ENCODE peak calls at places on chromosomes 7 and 10, in five cellular contexts. E, D, L, Y and G are unnamed samples.

GRCh38 chr7:90758933-90759562 is 162.9 kb downstream of the CDK14 start:
- ATAC-seq in E (no peak), D (no peak), L (no peak), Y (peak; percentile 90), G (no peak)

GRCh38 chr10:63133787-63134557 is 844 bp downstream of the NRBF2 start:
- ATAC-seq in E (no peak), D (no peak), L (no peak), Y (no peak), G (no peak)

GRCh38 chr10:77264107-77264506 is 373.5 kb downstream of the KCNMA1 start:
- ATAC-seq in E (peak; percentile 95), D (no peak), L (peak; percentile 97), Y (no peak), G (no peak)

GRCh38 chr10:96281444-96282029 is 10.2 kb upstream of the BLNK start:
- ATAC-seq in E (no peak), D (no peak), L (no peak), Y (no peak), G (no peak)

GRCh38 chr10:71666607-71667373 is 52.8 kb downstream of the C10orf105 start:
- ATAC-seq in E (peak; percentile 85), D (no peak), L (peak; percentile 45), Y (no peak), G (no peak)

GRCh38 chr10:124074471-124075109 is 18.8 kb downstream of the CHST15 start:
- ATAC-seq in E (peak; percentile 60), D (peak; percentile 48), L (no peak), Y (no peak), G (no peak)

GRCh38 chr7:105006367-105007139 is 7.5 kb upstream of the KMT2E start:
- ATAC-seq in E (no peak), D (no peak), L (peak; percentile 35), Y (peak; percentile 55), G (peak; percentile 62)

GRCh38 chr7:95595825-95596182 is 512 bp downstream of the PDK4 start:
- ATAC-seq in E (no peak), D (peak; percentile 0), L (no peak), Y (no peak), G (no peak)

GRCh38 chr7:106421181-106421762 is 136.5 kb upstream of the NAMPT start:
- ATAC-seq in E (no peak), D (peak; percentile 75), L (no peak), Y (no peak), G (no peak)

GRCh38 chr7:50310361-50310760 is 5.8 kb downstream of the IKZF1 start:
- ATAC-seq in E (no peak), D (no peak), L (no peak), Y (no peak), G (no peak)

GRCh38 chr7:39683216-39683845 is 60.0 kb downstream of the RALA start:
- ATAC-seq in E (no peak), D (peak; percentile 63), L (no peak), Y (no peak), G (no peak)

GRCh38 chr7:43873300-43873699 is 4.0 kb upstream of the MRPS24 start:
- ATAC-seq in E (no peak), D (peak; percentile 36), L (no peak), Y (no peak), G (peak; percentile 62)

GRCh38 chr10:21740989-21741388 is 207.0 kb downstream of the MLLT10 start:
- ATAC-seq in E (no peak), D (no peak), L (peak; percentile 60), Y (no peak), G (no peak)

GRCh38 chr10:130231211-130231850 is 95.1 kb downstream of the GLRX3 start:
- ATAC-seq in E (no peak), D (no peak), L (no peak), Y (no peak), G (no peak)